ENCODE peak calls at places on chromosome 12, in four cellular contexts. E is gastrocnemius medialis, F is ovary, P is kidney. K is an unnamed sample.
A peak's percentile ranks its signal among the peaks of the same experiment; 100 is the strongest.

GRCh38 chr12:108768591-108769500 is 37.5 kb upstream of the CORO1C start:
- DNase-seq in E (no peak), F (no peak), P (peak; percentile 81), K (no peak)

GRCh38 chr12:5374691-5375090 is 57.2 kb upstream of the NTF3 start:
- DNase-seq in E (no peak), F (no peak), P (no peak), K (no peak)

GRCh38 chr12:52267699-52268098 is 6.7 kb upstream of the KRT86 start:
- DNase-seq in E (no peak), F (no peak), P (no peak), K (no peak)

GRCh38 chr12:47343684-47344567 is 264.2 kb upstream of the AMIGO2 start:
- DNase-seq in E (no peak), F (no peak), P (no peak), K (no peak)

GRCh38 chr12:62933220-62933870 is 1.6 kb downstream of the PPM1H start:
- DNase-seq in E (no peak), F (peak; percentile 26), P (peak; percentile 77), K (no peak)

GRCh38 chr12:85279449-85280137 is 427 bp upstream of the ALX1 start:
- DNase-seq in E (no peak), F (no peak), P (peak; percentile 91), K (peak; percentile 78)

GRCh38 chr12:60072911-60073310 is 477.1 kb downstream of the SLC16A7 start:
- DNase-seq in E (no peak), F (no peak), P (no peak), K (no peak)

GRCh38 chr12:89951050-89951693 is 242.5 kb upstream of the ATP2B1 start:
- DNase-seq in E (no peak), F (no peak), P (no peak), K (no peak)

GRCh38 chr12:89225808-89226368 is 126.4 kb downstream of the DUSP6 start:
- DNase-seq in E (peak; percentile 41), F (no peak), P (no peak), K (no peak)

GRCh38 chr12:15320881-15321280 is 1.4 kb upstream of the PTPRO start:
- DNase-seq in E (no peak), F (no peak), P (no peak), K (no peak)

GRCh38 chr12:15323530-15323929 is 1.2 kb downstream of the PTPRO start:
- DNase-seq in E (no peak), F (no peak), P (no peak), K (no peak)

GRCh38 chr12:15322164-15323054 is at the start of gene PTPRO:
- DNase-seq in E (no peak), F (no peak), P (peak; percentile 61), K (no peak)
- TF ChIP-seq CTCF in E (no peak), F (no peak), P (no peak), K (peak; percentile 42)

GRCh38 chr12:106767206-106767605 is 7.3 kb upstream of the RIC8B start:
- DNase-seq in E (no peak), F (no peak), P (no peak), K (no peak)

GRCh38 chr12:106769078-106769477 is 5.4 kb upstream of the RIC8B start:
- DNase-seq in E (no peak), F (no peak), P (no peak), K (no peak)

GRCh38 chr12:106766393-106766826 is 8.1 kb upstream of the RIC8B start:
- DNase-seq in E (peak; percentile 32), F (peak; percentile 79), P (peak; percentile 89), K (no peak)

GRCh38 chr12:106767954-106768501 is 6.5 kb upstream of the RIC8B start:
- DNase-seq in E (no peak), F (no peak), P (no peak), K (no peak)

DNA sequence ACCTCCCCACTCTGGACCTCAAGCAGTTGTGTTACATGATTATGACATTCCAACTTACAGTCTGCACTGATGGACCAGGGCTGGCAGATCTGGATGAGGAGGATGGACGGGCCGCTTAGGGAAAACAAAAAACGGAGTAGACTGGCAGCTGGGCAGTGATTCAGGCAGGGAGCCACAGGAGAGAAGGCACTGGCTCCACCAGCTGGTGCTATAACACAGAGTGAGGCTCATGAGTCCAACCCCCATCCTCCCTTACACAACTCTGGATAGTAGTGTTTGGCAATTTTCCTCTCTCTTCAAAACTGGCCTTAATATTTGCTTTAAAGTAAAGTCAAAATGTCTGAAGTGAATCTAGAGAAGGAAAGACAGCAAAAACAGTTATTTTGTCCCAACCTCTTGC is 9.7 kb upstream of the RIC8B start:
- DNase-seq in E (no peak), F (no peak), P (no peak), K (no peak)
- TF ChIP-seq CTCF in E (no peak), F (no peak), P (peak; percentile 29), K (peak; percentile 26)

DNA sequence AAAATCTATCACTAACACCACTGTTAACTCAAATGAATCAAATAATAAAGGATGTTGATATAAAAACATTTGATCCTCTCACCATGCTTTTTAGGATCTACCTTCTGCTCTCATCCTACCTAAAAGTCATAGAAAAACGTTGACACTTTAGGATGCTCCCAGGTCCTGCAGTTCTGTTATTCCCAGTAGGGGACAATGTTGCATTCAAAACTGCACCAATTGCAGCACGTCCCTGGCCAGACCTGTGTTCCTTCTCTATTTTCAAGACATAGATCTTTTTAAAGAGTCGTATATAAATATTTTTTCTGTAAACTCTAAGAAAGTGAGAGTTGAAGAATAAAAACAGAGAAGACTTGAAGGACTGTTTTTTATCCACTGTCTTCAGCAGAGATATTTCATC is 8.8 kb downstream of the AICDA start:
- DNase-seq in E (no peak), F (no peak), P (no peak), K (no peak)
- TF ChIP-seq CTCF in E (no peak), F (no peak), P (no peak), K (peak; percentile 66)

GRCh38 chr12:27957366-27957765 is 15.2 kb downstream of the PTHLH start:
- DNase-seq in E (no peak), F (no peak), P (no peak), K (no peak)

GRCh38 chr12:27952510-27952909 is 20.0 kb downstream of the PTHLH start:
- DNase-seq in E (no peak), F (no peak), P (no peak), K (no peak)

GRCh38 chr12:27946396-27946795 is 26.1 kb downstream of the PTHLH start:
- DNase-seq in E (no peak), F (no peak), P (no peak), K (no peak)

GRCh38 chr12:27951898-27952297 is 20.6 kb downstream of the PTHLH start:
- DNase-seq in E (no peak), F (no peak), P (no peak), K (no peak)
- TF ChIP-seq CTCF in E (no peak), F (no peak), P (no peak), K (no peak)

GRCh38 chr12:27008070-27008469 is 6.1 kb downstream of the TM7SF3 start:
- DNase-seq in E (no peak), F (no peak), P (no peak), K (no peak)

GRCh38 chr12:27012982-27013255 is 1.3 kb downstream of the TM7SF3 start:
- DNase-seq in E (no peak), F (no peak), P (no peak), K (no peak)

GRCh38 chr12:27006797-27007467 is 7.3 kb downstream of the TM7SF3 start:
- DNase-seq in E (no peak), F (no peak), P (no peak), K (no peak)

GRCh38 chr12:27012239-27012981 is 1.8 kb downstream of the TM7SF3 start:
- DNase-seq in E (no peak), F (no peak), P (no peak), K (no peak)

DNA sequence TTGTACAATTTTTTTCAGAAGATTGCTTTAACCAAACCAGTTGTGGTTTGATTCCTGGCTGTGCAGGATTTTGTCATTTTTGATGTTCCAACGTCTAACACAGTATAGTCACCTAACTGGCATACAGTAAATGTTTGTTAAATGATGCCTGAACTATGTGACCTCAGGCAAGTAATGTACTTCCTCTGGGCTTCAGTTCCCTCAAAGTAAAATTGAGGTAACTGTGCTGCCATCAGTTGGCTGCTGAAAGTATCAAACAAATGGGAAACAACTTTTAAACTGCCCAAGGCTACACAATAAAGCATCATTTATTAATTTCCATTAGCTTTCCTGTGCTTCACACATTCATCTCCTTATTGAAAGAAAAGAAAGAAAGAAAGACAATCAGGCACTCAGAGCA is 4.3 kb downstream of the TM7SF3 start:
- DNase-seq in E (no peak), F (no peak), P (no peak), K (no peak)
- TF ChIP-seq CTCF in E (no peak), F (no peak), P (peak; percentile 13), K (peak; percentile 19)

GRCh38 chr12:109914461-109914860 is 14.4 kb downstream of the TCHP start:
- DNase-seq in E (no peak), F (no peak), P (no peak), K (no peak)

GRCh38 chr12:109910254-109910968 is 10.3 kb downstream of the TCHP start:
- DNase-seq in E (no peak), F (no peak), P (no peak), K (no peak)

GRCh38 chr12:109912790-109913189 is 12.7 kb downstream of the TCHP start:
- DNase-seq in E (no peak), F (no peak), P (no peak), K (no peak)

GRCh38 chr12:109915171-109916040 is 15.3 kb downstream of the TCHP start:
- DNase-seq in E (no peak), F (no peak), P (no peak), K (peak; percentile 77)

DNA sequence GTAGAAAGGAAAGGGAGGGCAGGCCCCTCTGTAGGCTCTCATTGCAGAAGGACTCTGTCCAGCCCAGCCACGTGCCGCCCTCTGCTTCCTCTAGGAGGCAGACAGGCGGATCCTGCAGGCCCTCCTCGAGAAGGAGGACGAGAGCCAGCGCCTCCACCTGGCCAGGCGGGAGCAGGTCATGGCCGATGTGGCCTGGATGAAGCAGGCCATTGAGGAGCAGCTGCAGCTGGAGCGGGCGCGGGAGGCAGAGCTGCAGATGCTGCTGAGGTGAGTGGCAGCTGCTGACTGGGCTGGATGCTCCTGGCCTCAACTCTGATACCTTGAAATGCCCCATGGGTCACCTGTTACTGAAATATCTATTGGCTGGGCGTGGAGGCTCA is 10.9 kb downstream of the TCHP start:
- DNase-seq in E (no peak), F (no peak), P (no peak), K (no peak)
- TF ChIP-seq CTCF in E (no peak), F (no peak), P (no peak), K (peak; percentile 62)

GRCh38 chr12:119838781-119839180 is 38.3 kb downstream of the CIT start:
- DNase-seq in E (no peak), F (no peak), P (no peak), K (no peak)
- TF ChIP-seq CTCF in E (no peak), F (no peak), P (no peak), K (no peak)

DNA sequence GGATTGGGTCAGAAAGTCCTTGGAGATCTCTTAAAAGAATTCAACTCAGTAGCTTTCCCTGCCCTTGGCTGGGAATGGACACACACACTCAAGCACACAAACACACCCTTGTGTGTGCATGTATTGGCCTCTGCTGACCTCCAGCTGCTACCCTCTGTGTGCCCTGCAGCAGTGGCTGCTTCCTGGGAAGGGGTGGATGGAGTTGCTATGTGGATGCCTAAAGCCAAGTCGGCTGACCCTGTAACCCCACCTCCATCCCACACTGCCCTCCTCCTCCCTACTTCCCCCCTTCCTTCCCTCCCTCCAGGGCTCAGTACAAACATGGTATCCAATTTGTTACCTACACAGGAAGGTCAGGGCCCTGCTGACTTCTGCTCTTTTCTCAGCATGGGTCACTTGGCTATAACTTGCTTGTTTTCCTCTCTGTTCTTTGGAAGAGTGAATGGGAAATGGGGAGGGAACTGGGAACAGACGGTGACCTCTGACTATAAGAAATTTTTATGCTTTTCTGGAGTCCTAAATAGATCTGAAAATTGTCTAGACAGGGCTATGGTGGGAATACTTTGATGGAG is 351.6 kb upstream of the TBX3 start:
- DNase-seq in E (peak; percentile 9), F (no peak), P (no peak), K (no peak)
- TF ChIP-seq CTCF in E (no peak), F (no peak), P (no peak), K (no peak)

K was measured in chondrocyte.